ENCODE peak calls at places on chromosomes 7 and 10, in six cellular contexts. Q is stimulated activated CD4-positive, alpha-beta T cell treated with anti-CD3 and anti-CD28 coated beads, TNF-alpha, amount 100 ng/mL, for 24 hours; X is NCI-H774; B is NCI-H510A treated with DMSO at 0.1 percent for 48 hours; N is EL; F is activated CD4-positive, alpha-beta T cell treated with anti-CD3 and anti-CD28 coated beads for 48 hours. A is an unnamed sample.

GRCh38 chr10:93947055-93947454 is 46.7 kb upstream of the PLCE1 start:
- DNase-seq in X (no peak), N (peak), B (no peak), Q (no peak), F (no peak), A (peak)

GRCh38 chr7:30926323-30926722 is 14.7 kb downstream of the AQP1 start:
- DNase-seq in Q (no peak), F (no peak), B (no peak), N (no peak), X (no peak), A (no peak)

GRCh38 chr7:91089382-91089963 is 174.8 kb upstream of the FZD1 start:
- DNase-seq in N (peak), B (peak), F (no peak), X (no peak), Q (no peak), A (peak)

GRCh38 chr7:12649348-12649747 is 38.1 kb upstream of the ARL4A start:
- DNase-seq in Q (no peak), N (no peak), F (no peak), X (no peak), B (no peak), A (no peak)

GRCh38 chr7:139709460-139709859 is 68.3 kb downstream of the HIPK2 start:
- DNase-seq in X (no peak), N (peak), Q (no peak), F (no peak), B (no peak), A (no peak)

GRCh38 chr7:150420987-150421674 is 29.3 kb upstream of the GIMAP8 start:
- DNase-seq in N (peak), Q (peak), X (peak), B (peak), F (peak), A (peak)

GRCh38 chr7:34928052-34928451 is 109.2 kb downstream of the DPY19L1 start:
- DNase-seq in B (no peak), F (peak), X (no peak), Q (peak), N (peak), A (peak)

GRCh38 chr10:101441539-101442455 is 87.8 kb downstream of the BTRC start:
- DNase-seq in X (peak), B (peak), F (peak), Q (no peak), N (peak), A (peak)

GRCh38 chr10:121522841-121523240 is 75.4 kb downstream of the FGFR2 start:
- DNase-seq in Q (no peak), X (no peak), B (no peak), N (no peak), F (no peak), A (no peak)

GRCh38 chr10:79034271-79034876 is 34.4 kb upstream of the ZMIZ1 start:
- DNase-seq in N (no peak), F (no peak), X (no peak), B (no peak), Q (no peak), A (no peak)

A was measured in GM23338.